ENCODE peak calls at places on chromosome 20, in eight cellular contexts. I is mammary epithelial cell, F is neuronal stem cell, N is SK-N-SH, X is keratinocyte, V is GM23338, P is OCI-LY7, H is astrocyte. Q is an unnamed sample.

GRCh38 chr20:19903168-19903676 is 113.9 kb upstream of the NAA20 start:
- DNase-seq in I (no peak), F (no peak), V (peak; percentile 10), H (no peak), X (no peak), N (no peak), P (peak; percentile 25), Q (no peak)

GRCh38 chr20:34874094-34874654 is 1.5 kb upstream of the GGT7 start:
- DNase-seq in P (peak; percentile 79), I (peak; percentile 78), V (peak; percentile 93), H (peak; percentile 56), F (peak; percentile 56), N (peak; percentile 77), X (peak; percentile 62), Q (peak; percentile 92)

GRCh38 chr20:48440916-48441315 is 386.9 kb downstream of the PREX1 start:
- DNase-seq in N (no peak), I (no peak), F (no peak), V (no peak), P (no peak), H (no peak), X (no peak), Q (no peak)

GRCh38 chr20:8144282-8145245 is 12.5 kb downstream of the PLCB1 start:
- DNase-seq in I (peak; percentile 77), X (no peak), F (no peak), H (peak; percentile 92), V (peak; percentile 8), P (no peak), N (no peak), Q (peak; percentile 65)

GRCh38 chr20:47544240-47544639 is 42.6 kb downstream of the NCOA3 start:
- DNase-seq in P (no peak), I (peak; percentile 36), N (no peak), F (no peak), V (no peak), H (peak; percentile 86), X (no peak), Q (peak; percentile 75)

GRCh38 chr20:34512266-34512954 is 3.8 kb upstream of the DYNLRB1 start:
- DNase-seq in H (peak; percentile 22), X (no peak), F (no peak), P (no peak), I (no peak), N (no peak), V (no peak), Q (no peak)

GRCh38 chr20:58433759-58434158 is 44.7 kb downstream of the VAPB start:
- DNase-seq in V (no peak), H (peak; percentile 77), F (no peak), I (peak; percentile 42), P (no peak), X (no peak), N (no peak), Q (peak; percentile 81)

GRCh38 chr20:63700199-63701050 is 4.0 kb downstream of the TNFRSF6B start:
- DNase-seq in V (no peak), H (no peak), F (no peak), N (peak; percentile 38), I (no peak), P (no peak), X (no peak), Q (no peak)

GRCh38 chr20:34781250-34781649 is 44.2 kb downstream of the NCOA6 start:
- DNase-seq in V (no peak), X (no peak), N (peak; percentile 8), F (no peak), H (no peak), P (no peak), I (no peak), Q (no peak)

GRCh38 chr20:13839421-13840092 is 54.7 kb downstream of the NDUFAF5 start:
- DNase-seq in V (no peak), H (peak; percentile 58), X (peak; percentile 17), F (no peak), N (no peak), P (no peak), I (peak; percentile 77), Q (peak; percentile 91)

GRCh38 chr20:63592661-63593060 is 18.6 kb upstream of the HELZ2 start:
- DNase-seq in H (no peak), P (no peak), F (no peak), X (no peak), V (no peak), N (no peak), I (no peak), Q (no peak)

GRCh38 chr20:64236137-64237088 is 19.1 kb upstream of the PCMTD2 start:
- DNase-seq in I (no peak), H (no peak), P (no peak), V (no peak), X (no peak), F (no peak), N (no peak), Q (no peak)

GRCh38 chr20:61169870-61170269 is 82.2 kb upstream of the CDH4 start:
- DNase-seq in H (no peak), I (no peak), P (no peak), N (no peak), V (no peak), F (no peak), X (no peak), Q (no peak)

GRCh38 chr20:61163027-61163426 is 89.0 kb upstream of the CDH4 start:
- DNase-seq in N (no peak), X (no peak), P (no peak), F (no peak), H (no peak), I (no peak), V (no peak), Q (no peak)

GRCh38 chr20:61168605-61169004 is 83.5 kb upstream of the CDH4 start:
- DNase-seq in P (no peak), V (no peak), N (no peak), I (no peak), X (no peak), F (no peak), H (no peak), Q (no peak)

GRCh38 chr20:61162506-61162905 is 89.6 kb upstream of the CDH4 start:
- DNase-seq in N (no peak), F (no peak), H (no peak), I (no peak), V (no peak), X (no peak), P (no peak), Q (no peak)

GRCh38 chr20:61166324-61166723 is 85.7 kb upstream of the CDH4 start:
- DNase-seq in I (no peak), X (no peak), N (no peak), F (no peak), V (no peak), P (no peak), H (peak; percentile 41), Q (peak; percentile 36)
- H3K4me2 ChIP-seq in I (no peak overlapping the region), X (no peak overlapping the region), N (no peak overlapping the region), F (no peak overlapping the region), V (no peak overlapping the region), P (no peak overlapping the region), H (peak overlapping the region; percentile 21), Q (no peak overlapping the region)

GRCh38 chr20:54477556-54477955 is 2.2 kb downstream of the DOK5 start:
- DNase-seq in I (no peak), F (no peak), P (no peak), X (no peak), N (no peak), H (peak; percentile 43), V (no peak), Q (peak; percentile 73)

GRCh38 chr20:54479138-54479906 is 3.9 kb downstream of the DOK5 start:
- DNase-seq in H (peak; percentile 30), F (no peak), I (no peak), X (no peak), V (peak; percentile 64), P (no peak), N (peak; percentile 8), Q (peak; percentile 26)

GRCh38 chr20:54476336-54476928 is 1.0 kb downstream of the DOK5 start:
- DNase-seq in I (no peak), F (no peak), N (no peak), H (no peak), P (no peak), V (peak; percentile 30), X (no peak), Q (peak; percentile 16)

GRCh38 chr20:54475334-54476287 is at the start of gene DOK5:
- DNase-seq in H (peak; percentile 52), I (peak; percentile 3), X (no peak), N (peak; percentile 24), V (peak; percentile 80), P (no peak), F (no peak), Q (peak; percentile 71)

GRCh38 chr20:54477134-54477533 is 1.7 kb downstream of the DOK5 start:
- DNase-seq in F (no peak), V (no peak), I (no peak), P (no peak), N (no peak), X (no peak), H (no peak), Q (peak; percentile 32)
- H3K4me3 ChIP-seq in F (no peak overlapping the region), V (peak overlapping the region; percentile 94), I (no peak overlapping the region), P (no peak overlapping the region), N (peak overlapping the region; percentile 80), X (no peak overlapping the region), H (peak overlapping the region; percentile 88), Q (peak overlapping the region; percentile 94)

GRCh38 chr20:55004044-55004443 is 528.7 kb downstream of the DOK5 start:
- DNase-seq in H (no peak), F (no peak), P (no peak), N (peak; percentile 42), X (no peak), I (no peak), V (no peak), Q (no peak)
- H3K4me2 ChIP-seq in H (no peak overlapping the region), F (no peak overlapping the region), P (no peak overlapping the region), N (no peak overlapping the region), X (no peak overlapping the region), I (no peak overlapping the region), V (no peak overlapping the region), Q (no peak overlapping the region)

DNA sequence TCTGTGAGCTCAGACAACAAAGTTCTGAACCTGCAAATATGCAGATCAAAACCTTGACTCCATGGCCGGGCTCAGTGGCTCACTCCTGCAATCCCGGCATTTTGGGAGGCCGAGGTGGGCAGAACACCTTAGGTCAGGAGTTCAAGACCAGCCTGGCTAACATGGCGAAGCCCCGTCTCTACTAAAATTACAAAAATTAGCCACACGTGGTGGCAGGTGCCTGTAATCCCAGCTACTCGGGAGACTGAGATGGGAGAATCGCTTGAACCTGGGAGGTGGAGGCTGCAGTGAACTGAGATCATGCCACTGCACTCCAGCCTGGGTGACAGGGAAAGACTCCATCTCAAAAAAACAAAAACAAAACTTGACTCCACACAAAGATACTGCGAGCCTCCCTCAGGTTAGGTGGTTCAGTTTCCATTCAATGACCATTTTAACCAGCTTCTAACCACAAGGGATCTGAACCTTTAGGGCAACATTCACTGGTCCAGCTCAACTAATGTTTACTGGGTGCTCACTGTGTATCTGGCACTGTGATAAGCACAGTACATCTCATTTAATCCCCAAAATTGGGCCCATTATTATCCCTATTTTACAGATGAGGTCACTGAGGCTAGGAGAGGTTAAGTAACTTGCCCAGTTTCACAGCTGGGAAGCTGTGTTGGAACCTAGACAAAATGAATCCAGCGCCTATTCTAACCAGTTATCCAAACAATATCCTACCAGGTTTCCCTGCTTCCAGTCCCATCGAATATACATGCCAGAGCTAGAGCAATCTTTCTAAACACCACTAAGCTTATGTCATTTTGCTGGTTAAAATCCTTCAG is 1.8 kb downstream of the SNRPB start:
- DNase-seq in I (peak; percentile 4), F (no peak), V (no peak), P (no peak), N (no peak), X (no peak), H (no peak), Q (peak; percentile 52)
- H3K4me3 ChIP-seq in I (peak overlapping the region; percentile 94), F (peak overlapping the region; percentile 60), V (peak overlapping the region; percentile 100), P (peak overlapping the region; percentile 99), N (peak overlapping the region; percentile 89), X (peak overlapping the region; percentile 94), H (peak overlapping the region; percentile 90), Q (peak overlapping the region; percentile 89)